ENCODE peak calls at places on chromosomes 13 and 19, in seven cellular contexts. J is fibroblast of the aortic adventitia, A is left kidney, B is body of pancreas, Y is hepatic stellate cell, M is nephron progenitor cell, T is foreskin melanocyte. H is an unnamed sample.

GRCh38 chr13:26502826-26503225 is 54.7 kb upstream of the WASF3 start:
- DNase-seq in J (peak; percentile 88), A (no peak), B (peak; percentile 36), Y (peak; percentile 74), M (no peak), T (peak; percentile 31), H (no peak)

GRCh38 chr13:113552786-113553540 is 31.6 kb upstream of the TFDP1 start:
- DNase-seq in J (no peak), A (no peak), B (no peak), Y (no peak), M (no peak), T (peak; percentile 49), H (no peak)

GRCh38 chr13:100673376-100673830 is 1.2 kb downstream of the TMTC4 start:
- DNase-seq in J (no peak), A (peak; percentile 67), B (no peak), Y (no peak), M (peak; percentile 43), T (no peak), H (no peak)

GRCh38 chr13:20609145-20609544 is 42.2 kb downstream of the IFT88 start:
- DNase-seq in J (peak; percentile 82), A (no peak), B (no peak), Y (peak; percentile 17), M (no peak), T (no peak), H (no peak)

GRCh38 chr13:46490129-46490528 is 62.8 kb upstream of the LRCH1 start:
- DNase-seq in J (no peak), A (no peak), B (no peak), Y (no peak), M (no peak), T (no peak), H (no peak)

GRCh38 chr13:48491423-48492122 is 41.3 kb downstream of the RCBTB2 start:
- DNase-seq in J (peak; percentile 26), A (no peak), B (no peak), Y (no peak), M (no peak), T (no peak), H (no peak)

GRCh38 chr13:44421853-44422525 is 48.4 kb downstream of the SERP2 start:
- DNase-seq in J (no peak), A (peak; percentile 2), B (no peak), Y (no peak), M (no peak), T (no peak), H (no peak)

GRCh38 chr19:32566246-32566830 is 14.7 kb upstream of the PDCD5 start:
- DNase-seq in J (peak; percentile 13), A (no peak), B (no peak), Y (peak; percentile 46), M (no peak), T (no peak), H (no peak)

GRCh38 chr13:92976657-92977056 is 249.9 kb upstream of the GPC6 start:
- DNase-seq in J (no peak), A (no peak), B (no peak), Y (no peak), M (no peak), T (no peak), H (no peak)

GRCh38 chr13:31699650-31700049 is 39.7 kb upstream of the RXFP2 start:
- DNase-seq in J (peak; percentile 28), A (peak; percentile 60), B (no peak), Y (no peak), M (no peak), T (no peak), H (no peak)

GRCh38 chr13:49791753-49792549 is 531 bp downstream of the KPNA3 start:
- DNase-seq in J (peak; percentile 45), A (peak; percentile 78), B (peak; percentile 32), Y (peak; percentile 47), M (peak; percentile 67), T (peak; percentile 6), H (peak; percentile 53)

GRCh38 chr19:44635581-44636438 is 7.9 kb upstream of the PVR start:
- DNase-seq in J (peak; percentile 67), A (no peak), B (peak; percentile 21), Y (peak; percentile 37), M (no peak), T (no peak), H (no peak)

GRCh38 chr19:41882568-41883462 is at the start of gene ARHGEF1:
- DNase-seq in J (no peak), A (peak; percentile 43), B (peak; percentile 57), Y (peak; percentile 54), M (peak; percentile 63), T (no peak), H (no peak)

GRCh38 chr13:50345804-50346203 is 330.6 kb downstream of the KCNRG start:
- DNase-seq in J (no peak), A (no peak), B (no peak), Y (no peak), M (no peak), T (no peak), H (no peak)

GRCh38 chr19:16702123-16702522 is 17.5 kb upstream of the NWD1 start:
- DNase-seq in J (peak; percentile 88), A (peak; percentile 35), B (peak; percentile 20), Y (no peak), M (no peak), T (peak; percentile 18), H (no peak)

GRCh38 chr19:12656899-12657571 is 9.5 kb downstream of the MAN2B1 start:
- DNase-seq in J (no peak), A (peak; percentile 32), B (peak; percentile 50), Y (no peak), M (no peak), T (no peak), H (no peak)

H was measured in anterior cingulate cortex.